ENCODE peak calls at places on chromosomes 6 and 20, in seven cellular contexts. R is left ventricle myocardium inferior; U is fibroblast of lung; F is neural progenitor cell; T is iPS DF 6.9; J is CD8-positive, alpha-beta memory T cell; I is psoas muscle. Q is an unnamed sample. For H3K9me3 and H3K4me1, the result is how much of the 10 kb centered on the place peaks cover.

GRCh38 chr20:37365760-37366638 is 20.1 kb downstream of the SRC start:
- DNase-seq in R (no peak), U (no peak), F (no peak), T (no peak), J (no peak), I (no peak), Q (no peak)

GRCh38 chr6:139981810-139982550 is 607.5 kb upstream of the CITED2 start:
- DNase-seq in R (no peak), U (peak), F (peak), T (no peak), J (no peak), I (no peak), Q (peak)

GRCh38 chr6:29442670-29443184 is 3.6 kb downstream of the OR10C1 start:
- DNase-seq in R (no peak), U (no peak), F (no peak), T (no peak), J (no peak), I (no peak), Q (no peak)

GRCh38 chr20:50415516-50416268 is 94.5 kb upstream of the PTPN1 start:
- DNase-seq in R (peak), U (peak), F (peak), T (no peak), J (no peak), I (peak), Q (peak)

GRCh38 chr20:45254867-45255266 is 503 bp upstream of the SLPI start:
- DNase-seq in R (no peak), U (peak), F (peak), T (no peak), J (no peak), I (no peak), Q (no peak)

GRCh38 chr6:36676142-36677058 is 2.1 kb upstream of the CDKN1A start:
- DNase-seq in R (no peak), U (peak), F (peak), T (no peak), J (no peak), I (no peak), Q (peak)

GRCh38 chr6:165662041-165662491 is 975 bp downstream of the PDE10A start:
- DNase-seq in R (peak), U (no peak), F (peak), T (no peak), J (no peak), I (no peak), Q (no peak)

GRCh38 chr6:152952866-152953509 is 29.9 kb downstream of the FBXO5 start:
- DNase-seq in R (no peak), U (peak), F (peak), T (no peak), J (no peak), I (no peak), Q (no peak)

GRCh38 chr6:106512048-106512957 is 117.0 kb downstream of the RTN4IP1 start:
- DNase-seq in R (peak), U (peak), F (peak), T (no peak), J (peak), I (peak), Q (peak)

GRCh38 chr20:22430154-22430745 is 154.1 kb downstream of the FOXA2 start:
- DNase-seq in R (no peak), U (no peak), F (peak), T (peak), J (no peak), I (no peak), Q (peak)

GRCh38 chr6:132130530-132131298 is 179.5 kb upstream of the CCN2 start:
- DNase-seq in R (peak), U (peak), F (no peak), T (no peak), J (no peak), I (peak), Q (no peak)

GRCh38 chr20:35742741-35743523 is 872 bp upstream of the RBM39 start:
- DNase-seq in R (no peak), U (peak), F (peak), T (no peak), J (peak), I (no peak), Q (peak)

GRCh38 chr20:2137552-2138201 is 36.0 kb downstream of the STK35 start:
- DNase-seq in R (no peak), U (peak), F (no peak), T (no peak), J (no peak), I (no peak), Q (peak)

GRCh38 chr6:89616531-89616930 is 22.0 kb downstream of the LYRM2 start:
- DNase-seq in R (no peak), U (no peak), F (no peak), T (no peak), J (no peak), I (no peak), Q (peak)

GRCh38 chr6:116933488-116933887 is 56.4 kb downstream of the RFX6 start:
- DNase-seq in R (no peak), U (no peak), F (no peak), T (no peak), J (no peak), I (no peak), Q (no peak)

GRCh38 chr6:4637691-4638433 is 138.3 kb upstream of the CDYL start:
- DNase-seq in R (no peak), U (peak), F (no peak), T (no peak), J (no peak), I (no peak), Q (peak)

GRCh38 chr6:118719351-118720124 is 68.1 kb upstream of the CEP85L start:
- DNase-seq in R (no peak), U (no peak), F (no peak), T (no peak), J (peak), I (peak), Q (no peak)

GRCh38 chr6:108592371-108593337 is 31.9 kb downstream of the FOXO3 start:
- DNase-seq in R (no peak), U (peak), F (peak), T (no peak), J (peak), I (peak), Q (peak)

GRCh38 chr6:107585815-107586435 is 96.0 kb downstream of the SOBP start:
- DNase-seq in R (no peak), U (no peak), F (no peak), T (no peak), J (no peak), I (no peak), Q (no peak)

GRCh38 chr6:55974688-55975087 is 99.3 kb upstream of the BMP5 start:
- DNase-seq in R (no peak), U (no peak), F (no peak), T (no peak), J (no peak), I (no peak), Q (no peak)

GRCh38 chr6:7016238-7016637 is 91.5 kb upstream of the RREB1 start:
- DNase-seq in R (no peak), U (no peak), F (no peak), T (no peak), J (no peak), I (no peak), Q (no peak)

GRCh38 chr6:157822221-157823000 is 635 bp upstream of the SNX9 start:
- DNase-seq in R (peak), U (no peak), F (peak), T (no peak), J (no peak), I (peak), Q (peak)

GRCh38 chr20:14235355-14235754 is 102.1 kb downstream of the FLRT3 start:
- DNase-seq in R (no peak), U (peak), F (no peak), T (no peak), J (no peak), I (no peak), Q (no peak)

GRCh38 chr6:6164367-6164766 is 156.1 kb downstream of the F13A1 start:
- DNase-seq in R (no peak), U (no peak), F (no peak), T (no peak), J (no peak), I (no peak), Q (no peak)

GRCh38 chr20:13990465-13990864 is at the start of gene SEL1L2:
- DNase-seq in R (no peak), U (no peak), F (peak), T (no peak), J (no peak), I (no peak), Q (no peak)

GRCh38 chr20:63273635-63274380 is 1.2 kb downstream of the ARFGAP1 start:
- DNase-seq in R (no peak), U (peak), F (peak), T (no peak), J (no peak), I (no peak), Q (peak)
- H3K27ac ChIP-seq in R (no peak), U (peak), F (no peak), T (no peak), J (peak), I (no peak), Q (peak)

GRCh38 chr20:12156252-12156651 is 238.6 kb downstream of the BTBD3 start:
- DNase-seq in R (no peak), U (no peak), F (no peak), T (no peak), J (no peak), I (no peak), Q (no peak)

GRCh38 chr20:12153616-12154015 is 235.9 kb downstream of the BTBD3 start:
- DNase-seq in R (no peak), U (peak), F (no peak), T (no peak), J (no peak), I (no peak), Q (no peak)

GRCh38 chr20:12152996-12153395 is 235.3 kb downstream of the BTBD3 start:
- DNase-seq in R (no peak), U (peak), F (no peak), T (no peak), J (no peak), I (no peak), Q (no peak)
- H3K9me3 ChIP-seq in R (under half), U (under half), F (under half), T (under half), J (under half), I (under half), Q (under half)

GRCh38 chr6:30820196-30820595 is 64.1 kb upstream of the DDR1 start:
- DNase-seq in R (peak), U (peak), F (no peak), T (no peak), J (no peak), I (peak), Q (peak)
- H3K4me1 ChIP-seq in R (under half), U (under half), F (under half), T (under half), J (under half), I (under half), Q (half or more)

DNA sequence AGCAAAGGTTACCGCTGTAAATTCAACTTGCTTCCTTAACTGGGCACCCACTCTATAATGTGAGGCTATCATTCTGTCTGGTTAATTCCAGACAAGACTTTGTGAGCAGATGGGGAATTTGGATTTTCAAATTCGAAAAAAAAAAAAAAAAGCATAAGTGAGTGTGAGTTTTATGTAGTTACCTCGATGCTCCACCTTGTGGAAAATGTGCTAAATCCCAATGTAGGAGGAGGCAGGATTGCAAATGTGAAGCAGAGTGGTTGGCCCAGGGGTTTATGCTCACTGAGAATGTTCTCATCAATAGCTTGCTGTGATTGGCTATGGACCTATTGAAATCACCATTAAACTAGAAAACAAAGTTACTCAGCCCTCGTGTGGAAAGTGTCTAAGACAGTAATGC is 150.9 kb upstream of the GMDS start:
- DNase-seq in R (no peak), U (peak), F (no peak), T (no peak), J (no peak), I (no peak), Q (no peak)
- H3K27ac ChIP-seq in R (no peak), U (no peak), F (no peak), T (no peak), J (no peak), I (no peak), Q (peak)

DNA sequence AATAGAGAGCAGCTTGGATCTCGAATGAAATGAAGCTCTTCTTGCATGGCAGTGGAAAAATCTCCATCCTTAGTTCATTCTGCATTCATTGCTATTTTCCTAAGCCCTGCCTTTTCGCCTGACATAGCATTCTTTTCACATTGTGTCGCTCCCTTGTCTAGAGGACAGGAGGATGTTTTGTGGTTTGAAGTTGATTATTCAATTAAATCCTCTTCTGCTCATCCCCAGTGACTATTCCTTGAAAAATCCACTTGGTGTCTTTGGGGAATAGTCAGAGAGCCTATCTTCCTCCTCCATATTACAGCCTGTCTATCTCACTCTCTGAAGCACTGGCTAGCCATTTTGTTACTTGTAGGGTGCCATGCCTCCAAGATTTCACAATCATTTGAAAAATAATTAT is 161.2 kb downstream of the KLHL32 start:
- DNase-seq in R (no peak), U (no peak), F (no peak), T (no peak), J (no peak), I (no peak), Q (no peak)
- H3K9me3 ChIP-seq in R (under half), U (under half), F (under half), T (under half), J (under half), I (under half), Q (under half)

DNA sequence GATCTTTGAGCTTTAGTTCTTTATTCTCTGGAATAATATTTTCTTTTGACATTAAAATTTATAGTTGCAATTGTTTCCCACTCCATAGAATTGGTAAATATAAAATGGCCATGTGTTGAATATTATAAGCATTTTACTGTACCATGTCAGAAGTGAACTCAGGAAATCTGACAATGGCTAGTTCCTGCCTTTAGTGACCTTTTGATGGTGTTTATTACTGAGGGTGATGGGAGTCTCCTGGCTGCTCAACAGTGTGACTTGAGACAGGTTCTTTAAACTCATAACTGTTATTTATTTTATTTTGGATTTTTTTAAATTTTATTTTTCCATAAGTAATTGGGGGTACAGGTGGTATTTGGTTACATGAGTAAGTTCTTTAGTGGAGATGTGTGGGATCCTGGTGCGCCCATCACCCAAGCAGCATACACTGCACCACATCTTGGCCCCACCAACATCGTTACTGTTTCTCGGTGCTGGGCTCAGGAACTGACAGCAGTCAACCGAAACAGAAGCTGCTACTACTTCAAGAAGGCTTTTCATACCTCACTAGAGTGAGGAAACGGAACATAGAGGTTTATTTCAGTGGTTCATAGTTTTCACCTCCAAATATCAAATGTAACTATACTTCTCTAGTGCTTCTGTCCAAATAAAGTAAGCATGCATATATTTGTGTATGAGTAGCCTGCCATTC is 90.4 kb downstream of the PLEKHG1 start:
- DNase-seq in R (no peak), U (no peak), F (no peak), T (no peak), J (no peak), I (no peak), Q (no peak)
- H3K4me1 ChIP-seq in R (half or more), U (under half), F (under half), T (under half), J (under half), I (under half), Q (under half)

GRCh38 chr6:168100803-168101095 is 21.7 kb upstream of the FRMD1 start:
- DNase-seq in R (no peak), U (no peak), F (no peak), T (no peak), J (no peak), I (peak), Q (no peak)

GRCh38 chr6:168103036-168103830 is 24.2 kb upstream of the FRMD1 start:
- DNase-seq in R (peak), U (no peak), F (no peak), T (no peak), J (no peak), I (peak), Q (no peak)

GRCh38 chr6:168101201-168102092 is 22.4 kb upstream of the FRMD1 start:
- DNase-seq in R (peak), U (no peak), F (no peak), T (no peak), J (no peak), I (peak), Q (no peak)

GRCh38 chr6:168100011-168100802 is 21.2 kb upstream of the FRMD1 start:
- DNase-seq in R (no peak), U (no peak), F (no peak), T (no peak), J (no peak), I (peak), Q (no peak)

GRCh38 chr6:168102093-168102985 is 23.3 kb upstream of the FRMD1 start:
- DNase-seq in R (peak), U (no peak), F (no peak), T (no peak), J (no peak), I (peak), Q (no peak)
- H3K27ac ChIP-seq in R (no peak), U (no peak), F (no peak), T (no peak), J (no peak), I (no peak), Q (no peak)

DNA sequence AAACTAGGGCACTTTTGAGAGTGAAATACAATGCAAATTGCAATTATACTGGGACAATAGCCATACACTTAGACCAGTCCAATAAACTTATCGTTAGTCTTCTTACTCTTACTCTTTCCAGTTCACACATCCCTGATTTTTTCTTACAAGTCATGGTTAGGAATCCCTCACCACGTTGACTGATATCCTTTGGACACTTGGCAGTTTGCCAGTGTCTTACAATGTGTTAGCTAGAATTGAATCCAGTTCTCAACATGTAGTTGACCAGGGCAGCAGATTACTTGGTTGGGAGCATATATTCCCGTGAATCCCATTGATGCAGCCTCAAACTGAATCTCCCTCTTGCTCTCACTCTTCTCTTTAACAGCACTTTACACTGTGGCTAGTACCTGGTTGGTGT is 519.6 kb upstream of the ID4 start:
- DNase-seq in R (no peak), U (no peak), F (no peak), T (no peak), J (no peak), I (no peak), Q (no peak)
- H3K9me3 ChIP-seq in R (under half), U (under half), F (under half), T (under half), J (under half), I (under half), Q (under half)